ENCODE peak calls at places on chromosomes 11 and 22, in six cellular contexts. One of them, this sample, is unnamed.
A peak's percentile ranks its signal among the peaks of the same experiment; 100 is the strongest.

GRCh38 chr11:84522331-84522730 is 1104.8 kb downstream of the DLG2 start:
- DNase-seq in brain microvascular endothelial cell: no peak
- DNase-seq in hippocampal formation: no peak
- DNase-seq in NCI-H1694: no peak
- DNase-seq in glutamatergic neuron: no peak
- DNase-seq in amygdala: no peak
- DNase-seq in this sample: no peak

GRCh38 chr11:115530752-115531151 is 26.5 kb upstream of the CADM1 start:
- DNase-seq in brain microvascular endothelial cell: no peak
- DNase-seq in hippocampal formation: no peak
- DNase-seq in NCI-H1694: no peak
- DNase-seq in glutamatergic neuron: peak; percentile 31
- DNase-seq in amygdala: no peak
- DNase-seq in this sample: peak; percentile 49

GRCh38 chr11:73200256-73200655 is 17.8 kb upstream of the P2RY2 start:
- DNase-seq in brain microvascular endothelial cell: no peak
- DNase-seq in hippocampal formation: no peak
- DNase-seq in NCI-H1694: no peak
- DNase-seq in glutamatergic neuron: peak; percentile 5
- DNase-seq in amygdala: no peak
- DNase-seq in this sample: no peak

GRCh38 chr11:77959434-77959833 is 35.0 kb downstream of the INTS4 start:
- DNase-seq in brain microvascular endothelial cell: no peak
- DNase-seq in hippocampal formation: no peak
- DNase-seq in NCI-H1694: no peak
- DNase-seq in glutamatergic neuron: no peak
- DNase-seq in amygdala: no peak
- DNase-seq in this sample: no peak

GRCh38 chr11:59847620-59848019 is 2.3 kb upstream of the CBLIF start:
- DNase-seq in brain microvascular endothelial cell: no peak
- DNase-seq in hippocampal formation: no peak
- DNase-seq in NCI-H1694: no peak
- DNase-seq in glutamatergic neuron: no peak
- DNase-seq in amygdala: no peak
- DNase-seq in this sample: no peak

GRCh38 chr11:8247312-8247711 is 16.4 kb downstream of the LMO1 start:
- DNase-seq in brain microvascular endothelial cell: no peak
- DNase-seq in hippocampal formation: no peak
- DNase-seq in NCI-H1694: no peak
- DNase-seq in glutamatergic neuron: peak; percentile 13
- DNase-seq in amygdala: no peak
- DNase-seq in this sample: peak; percentile 63

GRCh38 chr11:10511046-10511711 is 29.8 kb downstream of the RNF141 start:
- DNase-seq in brain microvascular endothelial cell: no peak
- DNase-seq in hippocampal formation: no peak
- DNase-seq in NCI-H1694: no peak
- DNase-seq in glutamatergic neuron: no peak
- DNase-seq in amygdala: no peak
- DNase-seq in this sample: no peak

GRCh38 chr11:3866836-3867208 is 11.4 kb downstream of the STIM1 start:
- DNase-seq in brain microvascular endothelial cell: no peak
- DNase-seq in hippocampal formation: no peak
- DNase-seq in NCI-H1694: no peak
- DNase-seq in glutamatergic neuron: no peak
- DNase-seq in amygdala: no peak
- DNase-seq in this sample: no peak

GRCh38 chr11:134684576-134684975 is 272.5 kb upstream of the B3GAT1 start:
- DNase-seq in brain microvascular endothelial cell: no peak
- DNase-seq in hippocampal formation: no peak
- DNase-seq in NCI-H1694: no peak
- DNase-seq in glutamatergic neuron: no peak
- DNase-seq in amygdala: no peak
- DNase-seq in this sample: no peak

GRCh38 chr22:46776486-46776826 is 14.0 kb downstream of the TBC1D22A start:
- DNase-seq in brain microvascular endothelial cell: no peak
- DNase-seq in hippocampal formation: no peak
- DNase-seq in NCI-H1694: no peak
- DNase-seq in glutamatergic neuron: no peak
- DNase-seq in amygdala: no peak
- DNase-seq in this sample: no peak

GRCh38 chr22:36467042-36467810 is 14.2 kb downstream of the TXN2 start:
- DNase-seq in brain microvascular endothelial cell: peak; percentile 78
- DNase-seq in hippocampal formation: no peak
- DNase-seq in NCI-H1694: no peak
- DNase-seq in glutamatergic neuron: no peak
- DNase-seq in amygdala: no peak
- DNase-seq in this sample: no peak

GRCh38 chr22:28019360-28019759 is 100.3 kb upstream of the PITPNB start:
- DNase-seq in brain microvascular endothelial cell: no peak
- DNase-seq in hippocampal formation: no peak
- DNase-seq in NCI-H1694: no peak
- DNase-seq in glutamatergic neuron: peak; percentile 13
- DNase-seq in amygdala: no peak
- DNase-seq in this sample: no peak

GRCh38 chr11:86460461-86461404 is 86.0 kb downstream of the CCDC81 start:
- DNase-seq in brain microvascular endothelial cell: peak; percentile 49
- DNase-seq in hippocampal formation: peak; percentile 20
- DNase-seq in NCI-H1694: no peak
- DNase-seq in glutamatergic neuron: no peak
- DNase-seq in amygdala: no peak
- DNase-seq in this sample: no peak

GRCh38 chr11:18792827-18793226 is 1.2 kb upstream of the PTPN5 start:
- DNase-seq in brain microvascular endothelial cell: no peak
- DNase-seq in hippocampal formation: no peak
- DNase-seq in NCI-H1694: no peak
- DNase-seq in glutamatergic neuron: no peak
- DNase-seq in amygdala: no peak
- DNase-seq in this sample: no peak

GRCh38 chr11:113730887-113731726 is 25.0 kb upstream of the TMPRSS5 start:
- DNase-seq in brain microvascular endothelial cell: peak; percentile 67
- DNase-seq in hippocampal formation: peak; percentile 76
- DNase-seq in NCI-H1694: no peak
- DNase-seq in glutamatergic neuron: peak; percentile 50
- DNase-seq in amygdala: no peak
- DNase-seq in this sample: peak; percentile 70

GRCh38 chr22:46237453-46238158 is 12.5 kb downstream of the CDPF1 start:
- DNase-seq in brain microvascular endothelial cell: no peak
- DNase-seq in hippocampal formation: no peak
- DNase-seq in NCI-H1694: no peak
- DNase-seq in glutamatergic neuron: no peak
- DNase-seq in amygdala: no peak
- DNase-seq in this sample: no peak

GRCh38 chr11:129298990-129299389 is 76.7 kb upstream of the BARX2 start:
- DNase-seq in brain microvascular endothelial cell: no peak
- DNase-seq in hippocampal formation: no peak
- DNase-seq in NCI-H1694: no peak
- DNase-seq in glutamatergic neuron: no peak
- DNase-seq in amygdala: no peak
- DNase-seq in this sample: peak; percentile 54

GRCh38 chr11:84543367-84544159 is 1083.6 kb downstream of the DLG2 start:
- DNase-seq in brain microvascular endothelial cell: no peak
- DNase-seq in hippocampal formation: peak; percentile 73
- DNase-seq in NCI-H1694: no peak
- DNase-seq in glutamatergic neuron: peak; percentile 20
- DNase-seq in amygdala: no peak
- DNase-seq in this sample: no peak

GRCh38 chr22:42432020-42432596 is at the start of gene NFAM1:
- DNase-seq in brain microvascular endothelial cell: no peak
- DNase-seq in hippocampal formation: no peak
- DNase-seq in NCI-H1694: peak; percentile 57
- DNase-seq in glutamatergic neuron: no peak
- DNase-seq in amygdala: no peak
- DNase-seq in this sample: no peak